ENCODE peak calls at places on chromosomes 13 and 19, in nine cellular contexts. One of them, this sample, is unnamed.

GRCh38 chr13:30690282-30691188 is 44.8 kb upstream of the ALOX5AP start:
- ATAC-seq in right cardiac atrium: peak
- ATAC-seq in psoas muscle: peak
- ATAC-seq in heart right ventricle: peak
- ATAC-seq in activated B cell treated with CpG ODN at 0.5 μM for 24 hours: peak
- ATAC-seq in CD8-positive, alpha-beta T cell: peak
- ATAC-seq in CD4-positive, alpha-beta T cell: peak
- ATAC-seq in stimulated activated naive CD8-positive, alpha-beta T cell treated with anti-CD3 and anti-CD28 coated beads, Interleukin-15, amount 100 ng/mL, for 72 hours: no peak
- ATAC-seq in body of pancreas: peak
- ATAC-seq in this sample: peak

GRCh38 chr19:44623626-44624025 is 10.3 kb downstream of the IGSF23 start:
- ATAC-seq in right cardiac atrium: no peak
- ATAC-seq in psoas muscle: no peak
- ATAC-seq in heart right ventricle: no peak
- ATAC-seq in activated B cell treated with CpG ODN at 0.5 μM for 24 hours: no peak
- ATAC-seq in CD8-positive, alpha-beta T cell: no peak
- ATAC-seq in CD4-positive, alpha-beta T cell: no peak
- ATAC-seq in stimulated activated naive CD8-positive, alpha-beta T cell treated with anti-CD3 and anti-CD28 coated beads, Interleukin-15, amount 100 ng/mL, for 72 hours: no peak
- ATAC-seq in body of pancreas: no peak
- ATAC-seq in this sample: no peak

GRCh38 chr19:13152356-13152853 is 2.2 kb downstream of the IER2 start:
- ATAC-seq in right cardiac atrium: peak
- ATAC-seq in psoas muscle: peak
- ATAC-seq in heart right ventricle: peak
- ATAC-seq in activated B cell treated with CpG ODN at 0.5 μM for 24 hours: peak
- ATAC-seq in CD8-positive, alpha-beta T cell: peak
- ATAC-seq in CD4-positive, alpha-beta T cell: peak
- ATAC-seq in stimulated activated naive CD8-positive, alpha-beta T cell treated with anti-CD3 and anti-CD28 coated beads, Interleukin-15, amount 100 ng/mL, for 72 hours: peak
- ATAC-seq in body of pancreas: peak
- ATAC-seq in this sample: peak

GRCh38 chr13:73945871-73946270 is 188.3 kb downstream of the KLF12 start:
- ATAC-seq in right cardiac atrium: peak
- ATAC-seq in psoas muscle: peak
- ATAC-seq in heart right ventricle: peak
- ATAC-seq in activated B cell treated with CpG ODN at 0.5 μM for 24 hours: no peak
- ATAC-seq in CD8-positive, alpha-beta T cell: no peak
- ATAC-seq in CD4-positive, alpha-beta T cell: no peak
- ATAC-seq in stimulated activated naive CD8-positive, alpha-beta T cell treated with anti-CD3 and anti-CD28 coated beads, Interleukin-15, amount 100 ng/mL, for 72 hours: no peak
- ATAC-seq in body of pancreas: no peak
- ATAC-seq in this sample: no peak

GRCh38 chr19:1155352-1156304 is 18.4 kb downstream of the SBNO2 start:
- ATAC-seq in right cardiac atrium: peak
- ATAC-seq in psoas muscle: peak
- ATAC-seq in heart right ventricle: peak
- ATAC-seq in activated B cell treated with CpG ODN at 0.5 μM for 24 hours: no peak
- ATAC-seq in CD8-positive, alpha-beta T cell: no peak
- ATAC-seq in CD4-positive, alpha-beta T cell: no peak
- ATAC-seq in stimulated activated naive CD8-positive, alpha-beta T cell treated with anti-CD3 and anti-CD28 coated beads, Interleukin-15, amount 100 ng/mL, for 72 hours: no peak
- ATAC-seq in body of pancreas: peak
- ATAC-seq in this sample: no peak

GRCh38 chr13:61706899-61707298 is 291.2 kb upstream of the PCDH20 start:
- ATAC-seq in right cardiac atrium: no peak
- ATAC-seq in psoas muscle: no peak
- ATAC-seq in heart right ventricle: no peak
- ATAC-seq in activated B cell treated with CpG ODN at 0.5 μM for 24 hours: no peak
- ATAC-seq in CD8-positive, alpha-beta T cell: no peak
- ATAC-seq in CD4-positive, alpha-beta T cell: no peak
- ATAC-seq in stimulated activated naive CD8-positive, alpha-beta T cell treated with anti-CD3 and anti-CD28 coated beads, Interleukin-15, amount 100 ng/mL, for 72 hours: no peak
- ATAC-seq in body of pancreas: no peak
- ATAC-seq in this sample: no peak

GRCh38 chr13:70098669-70099068 is 9.0 kb upstream of the ATXN8OS start:
- ATAC-seq in right cardiac atrium: no peak
- ATAC-seq in psoas muscle: no peak
- ATAC-seq in heart right ventricle: no peak
- ATAC-seq in activated B cell treated with CpG ODN at 0.5 μM for 24 hours: no peak
- ATAC-seq in CD8-positive, alpha-beta T cell: no peak
- ATAC-seq in CD4-positive, alpha-beta T cell: no peak
- ATAC-seq in stimulated activated naive CD8-positive, alpha-beta T cell treated with anti-CD3 and anti-CD28 coated beads, Interleukin-15, amount 100 ng/mL, for 72 hours: no peak
- ATAC-seq in body of pancreas: no peak
- ATAC-seq in this sample: no peak

GRCh38 chr19:54415208-54415900 is at the start of gene TTYH1:
- ATAC-seq in right cardiac atrium: no peak
- ATAC-seq in psoas muscle: no peak
- ATAC-seq in heart right ventricle: no peak
- ATAC-seq in activated B cell treated with CpG ODN at 0.5 μM for 24 hours: peak
- ATAC-seq in CD8-positive, alpha-beta T cell: peak
- ATAC-seq in CD4-positive, alpha-beta T cell: peak
- ATAC-seq in stimulated activated naive CD8-positive, alpha-beta T cell treated with anti-CD3 and anti-CD28 coated beads, Interleukin-15, amount 100 ng/mL, for 72 hours: peak
- ATAC-seq in body of pancreas: peak
- ATAC-seq in this sample: no peak

GRCh38 chr13:114065926-114066774 is 66.3 kb downstream of the RASA3 start:
- ATAC-seq in right cardiac atrium: no peak
- ATAC-seq in psoas muscle: no peak
- ATAC-seq in heart right ventricle: no peak
- ATAC-seq in activated B cell treated with CpG ODN at 0.5 μM for 24 hours: no peak
- ATAC-seq in CD8-positive, alpha-beta T cell: peak
- ATAC-seq in CD4-positive, alpha-beta T cell: peak
- ATAC-seq in stimulated activated naive CD8-positive, alpha-beta T cell treated with anti-CD3 and anti-CD28 coated beads, Interleukin-15, amount 100 ng/mL, for 72 hours: peak
- ATAC-seq in body of pancreas: no peak
- ATAC-seq in this sample: peak

GRCh38 chr19:4914736-4915501 is 5.6 kb downstream of the UHRF1 start:
- ATAC-seq in right cardiac atrium: peak
- ATAC-seq in psoas muscle: no peak
- ATAC-seq in heart right ventricle: no peak
- ATAC-seq in activated B cell treated with CpG ODN at 0.5 μM for 24 hours: peak
- ATAC-seq in CD8-positive, alpha-beta T cell: peak
- ATAC-seq in CD4-positive, alpha-beta T cell: peak
- ATAC-seq in stimulated activated naive CD8-positive, alpha-beta T cell treated with anti-CD3 and anti-CD28 coated beads, Interleukin-15, amount 100 ng/mL, for 72 hours: peak
- ATAC-seq in body of pancreas: no peak
- ATAC-seq in this sample: no peak

GRCh38 chr19:5585461-5586299 is 17.9 kb upstream of the TINCR start:
- ATAC-seq in right cardiac atrium: peak
- ATAC-seq in psoas muscle: peak
- ATAC-seq in heart right ventricle: peak
- ATAC-seq in activated B cell treated with CpG ODN at 0.5 μM for 24 hours: peak
- ATAC-seq in CD8-positive, alpha-beta T cell: peak
- ATAC-seq in CD4-positive, alpha-beta T cell: peak
- ATAC-seq in stimulated activated naive CD8-positive, alpha-beta T cell treated with anti-CD3 and anti-CD28 coated beads, Interleukin-15, amount 100 ng/mL, for 72 hours: peak
- ATAC-seq in body of pancreas: peak
- ATAC-seq in this sample: peak

GRCh38 chr13:46367622-46368327 is 19.3 kb downstream of the RUBCNL start:
- ATAC-seq in right cardiac atrium: no peak
- ATAC-seq in psoas muscle: no peak
- ATAC-seq in heart right ventricle: no peak
- ATAC-seq in activated B cell treated with CpG ODN at 0.5 μM for 24 hours: no peak
- ATAC-seq in CD8-positive, alpha-beta T cell: no peak
- ATAC-seq in CD4-positive, alpha-beta T cell: no peak
- ATAC-seq in stimulated activated naive CD8-positive, alpha-beta T cell treated with anti-CD3 and anti-CD28 coated beads, Interleukin-15, amount 100 ng/mL, for 72 hours: no peak
- ATAC-seq in body of pancreas: no peak
- ATAC-seq in this sample: no peak

GRCh38 chr13:87052731-87053130 is 618.4 kb upstream of the SLITRK5 start:
- ATAC-seq in right cardiac atrium: no peak
- ATAC-seq in psoas muscle: no peak
- ATAC-seq in heart right ventricle: no peak
- ATAC-seq in activated B cell treated with CpG ODN at 0.5 μM for 24 hours: no peak
- ATAC-seq in CD8-positive, alpha-beta T cell: no peak
- ATAC-seq in CD4-positive, alpha-beta T cell: no peak
- ATAC-seq in stimulated activated naive CD8-positive, alpha-beta T cell treated with anti-CD3 and anti-CD28 coated beads, Interleukin-15, amount 100 ng/mL, for 72 hours: no peak
- ATAC-seq in body of pancreas: no peak
- ATAC-seq in this sample: no peak

GRCh38 chr13:38905861-38906260 is 84.8 kb downstream of the STOML3 start:
- ATAC-seq in right cardiac atrium: no peak
- ATAC-seq in psoas muscle: no peak
- ATAC-seq in heart right ventricle: no peak
- ATAC-seq in activated B cell treated with CpG ODN at 0.5 μM for 24 hours: no peak
- ATAC-seq in CD8-positive, alpha-beta T cell: no peak
- ATAC-seq in CD4-positive, alpha-beta T cell: no peak
- ATAC-seq in stimulated activated naive CD8-positive, alpha-beta T cell treated with anti-CD3 and anti-CD28 coated beads, Interleukin-15, amount 100 ng/mL, for 72 hours: no peak
- ATAC-seq in body of pancreas: no peak
- ATAC-seq in this sample: no peak

GRCh38 chr13:51000576-51001260 is 91.1 kb downstream of the RNASEH2B start:
- ATAC-seq in right cardiac atrium: peak
- ATAC-seq in psoas muscle: peak
- ATAC-seq in heart right ventricle: no peak
- ATAC-seq in activated B cell treated with CpG ODN at 0.5 μM for 24 hours: no peak
- ATAC-seq in CD8-positive, alpha-beta T cell: no peak
- ATAC-seq in CD4-positive, alpha-beta T cell: no peak
- ATAC-seq in stimulated activated naive CD8-positive, alpha-beta T cell treated with anti-CD3 and anti-CD28 coated beads, Interleukin-15, amount 100 ng/mL, for 72 hours: no peak
- ATAC-seq in body of pancreas: no peak
- ATAC-seq in this sample: no peak

GRCh38 chr19:55672418-55672817 is 2.6 kb upstream of the EPN1 start:
- ATAC-seq in right cardiac atrium: no peak
- ATAC-seq in psoas muscle: no peak
- ATAC-seq in heart right ventricle: no peak
- ATAC-seq in activated B cell treated with CpG ODN at 0.5 μM for 24 hours: no peak
- ATAC-seq in CD8-positive, alpha-beta T cell: no peak
- ATAC-seq in CD4-positive, alpha-beta T cell: no peak
- ATAC-seq in stimulated activated naive CD8-positive, alpha-beta T cell treated with anti-CD3 and anti-CD28 coated beads, Interleukin-15, amount 100 ng/mL, for 72 hours: no peak
- ATAC-seq in body of pancreas: no peak
- ATAC-seq in this sample: no peak

GRCh38 chr13:92270990-92271389 is 872.6 kb downstream of the GPC5 start:
- ATAC-seq in right cardiac atrium: peak
- ATAC-seq in psoas muscle: no peak
- ATAC-seq in heart right ventricle: no peak
- ATAC-seq in activated B cell treated with CpG ODN at 0.5 μM for 24 hours: no peak
- ATAC-seq in CD8-positive, alpha-beta T cell: no peak
- ATAC-seq in CD4-positive, alpha-beta T cell: no peak
- ATAC-seq in stimulated activated naive CD8-positive, alpha-beta T cell treated with anti-CD3 and anti-CD28 coated beads, Interleukin-15, amount 100 ng/mL, for 72 hours: no peak
- ATAC-seq in body of pancreas: no peak
- ATAC-seq in this sample: no peak

GRCh38 chr13:31234729-31235128 is 35.0 kb downstream of the B3GLCT start:
- ATAC-seq in right cardiac atrium: no peak
- ATAC-seq in psoas muscle: no peak
- ATAC-seq in heart right ventricle: peak
- ATAC-seq in activated B cell treated with CpG ODN at 0.5 μM for 24 hours: no peak
- ATAC-seq in CD8-positive, alpha-beta T cell: no peak
- ATAC-seq in CD4-positive, alpha-beta T cell: no peak
- ATAC-seq in stimulated activated naive CD8-positive, alpha-beta T cell treated with anti-CD3 and anti-CD28 coated beads, Interleukin-15, amount 100 ng/mL, for 72 hours: peak
- ATAC-seq in body of pancreas: no peak
- ATAC-seq in this sample: peak

GRCh38 chr13:39185326-39185725 is 147.1 kb downstream of the NHLRC3 start:
- ATAC-seq in right cardiac atrium: peak
- ATAC-seq in psoas muscle: no peak
- ATAC-seq in heart right ventricle: peak
- ATAC-seq in activated B cell treated with CpG ODN at 0.5 μM for 24 hours: no peak
- ATAC-seq in CD8-positive, alpha-beta T cell: no peak
- ATAC-seq in CD4-positive, alpha-beta T cell: no peak
- ATAC-seq in stimulated activated naive CD8-positive, alpha-beta T cell treated with anti-CD3 and anti-CD28 coated beads, Interleukin-15, amount 100 ng/mL, for 72 hours: no peak
- ATAC-seq in body of pancreas: no peak
- ATAC-seq in this sample: no peak

GRCh38 chr19:22595918-22596341 is 38.2 kb upstream of the ZNF492 start:
- ATAC-seq in right cardiac atrium: peak
- ATAC-seq in psoas muscle: no peak
- ATAC-seq in heart right ventricle: peak
- ATAC-seq in activated B cell treated with CpG ODN at 0.5 μM for 24 hours: no peak
- ATAC-seq in CD8-positive, alpha-beta T cell: no peak
- ATAC-seq in CD4-positive, alpha-beta T cell: peak
- ATAC-seq in stimulated activated naive CD8-positive, alpha-beta T cell treated with anti-CD3 and anti-CD28 coated beads, Interleukin-15, amount 100 ng/mL, for 72 hours: no peak
- ATAC-seq in body of pancreas: peak
- ATAC-seq in this sample: no peak

GRCh38 chr19:37763488-37763887 is 15.9 kb downstream of the ZNF573 start:
- ATAC-seq in right cardiac atrium: no peak
- ATAC-seq in psoas muscle: no peak
- ATAC-seq in heart right ventricle: no peak
- ATAC-seq in activated B cell treated with CpG ODN at 0.5 μM for 24 hours: no peak
- ATAC-seq in CD8-positive, alpha-beta T cell: no peak
- ATAC-seq in CD4-positive, alpha-beta T cell: no peak
- ATAC-seq in stimulated activated naive CD8-positive, alpha-beta T cell treated with anti-CD3 and anti-CD28 coated beads, Interleukin-15, amount 100 ng/mL, for 72 hours: peak
- ATAC-seq in body of pancreas: no peak
- ATAC-seq in this sample: no peak

GRCh38 chr13:52892925-52893324 is 44.5 kb upstream of the PCDH8 start:
- ATAC-seq in right cardiac atrium: no peak
- ATAC-seq in psoas muscle: no peak
- ATAC-seq in heart right ventricle: no peak
- ATAC-seq in activated B cell treated with CpG ODN at 0.5 μM for 24 hours: no peak
- ATAC-seq in CD8-positive, alpha-beta T cell: no peak
- ATAC-seq in CD4-positive, alpha-beta T cell: no peak
- ATAC-seq in stimulated activated naive CD8-positive, alpha-beta T cell treated with anti-CD3 and anti-CD28 coated beads, Interleukin-15, amount 100 ng/mL, for 72 hours: no peak
- ATAC-seq in body of pancreas: no peak
- ATAC-seq in this sample: no peak

GRCh38 chr19:28544451-28545261 is 668.3 kb downstream of the UQCRFS1 start:
- ATAC-seq in right cardiac atrium: no peak
- ATAC-seq in psoas muscle: no peak
- ATAC-seq in heart right ventricle: no peak
- ATAC-seq in activated B cell treated with CpG ODN at 0.5 μM for 24 hours: no peak
- ATAC-seq in CD8-positive, alpha-beta T cell: no peak
- ATAC-seq in CD4-positive, alpha-beta T cell: no peak
- ATAC-seq in stimulated activated naive CD8-positive, alpha-beta T cell treated with anti-CD3 and anti-CD28 coated beads, Interleukin-15, amount 100 ng/mL, for 72 hours: no peak
- ATAC-seq in body of pancreas: no peak
- ATAC-seq in this sample: no peak

GRCh38 chr13:59356607-59357006 is 807.1 kb downstream of the DIAPH3 start:
- ATAC-seq in right cardiac atrium: peak
- ATAC-seq in psoas muscle: no peak
- ATAC-seq in heart right ventricle: peak
- ATAC-seq in activated B cell treated with CpG ODN at 0.5 μM for 24 hours: no peak
- ATAC-seq in CD8-positive, alpha-beta T cell: no peak
- ATAC-seq in CD4-positive, alpha-beta T cell: no peak
- ATAC-seq in stimulated activated naive CD8-positive, alpha-beta T cell treated with anti-CD3 and anti-CD28 coated beads, Interleukin-15, amount 100 ng/mL, for 72 hours: no peak
- ATAC-seq in body of pancreas: peak
- ATAC-seq in this sample: no peak

This sample was measured in stimulated activated memory B cell treated with anti-CD40 and anti-IgM and Interleukin-4, amounts not matched to agents 10 μg/mL and 1 μg/mL and 100 μg/mL, for 72 hours.